ENCODE peak calls at places on chromosomes 7 and 10, in eight cellular contexts. One of them, this sample, is unnamed.

GRCh38 chr10:114902151-114902550 is 35.8 kb upstream of the TRUB1 start:
- DNase-seq in CD8-positive, alpha-beta memory T cell: no peak
- DNase-seq in cardiac fibroblast: no peak
- DNase-seq in mammary epithelial cell: no peak
- DNase-seq in fibroblast of the aortic adventitia: peak
- DNase-seq in AG09309: peak
- DNase-seq in ovary: no peak
- DNase-seq in cardiac muscle cell: no peak
- DNase-seq in this sample: no peak

GRCh38 chr10:126387041-126387908 is 1.0 kb downstream of the ADAM12 start:
- DNase-seq in CD8-positive, alpha-beta memory T cell: peak
- DNase-seq in cardiac fibroblast: peak
- DNase-seq in mammary epithelial cell: peak
- DNase-seq in fibroblast of the aortic adventitia: peak
- DNase-seq in AG09309: peak
- DNase-seq in ovary: peak
- DNase-seq in cardiac muscle cell: peak
- DNase-seq in this sample: peak

GRCh38 chr10:63522129-63522687 is 1.0 kb downstream of the REEP3 start:
- DNase-seq in CD8-positive, alpha-beta memory T cell: no peak
- DNase-seq in cardiac fibroblast: peak
- DNase-seq in mammary epithelial cell: peak
- DNase-seq in fibroblast of the aortic adventitia: no peak
- DNase-seq in AG09309: no peak
- DNase-seq in ovary: no peak
- DNase-seq in cardiac muscle cell: no peak
- DNase-seq in this sample: peak

GRCh38 chr7:43904533-43905208 is 1.7 kb downstream of the URGCP start:
- DNase-seq in CD8-positive, alpha-beta memory T cell: no peak
- DNase-seq in cardiac fibroblast: peak
- DNase-seq in mammary epithelial cell: peak
- DNase-seq in fibroblast of the aortic adventitia: peak
- DNase-seq in AG09309: no peak
- DNase-seq in ovary: no peak
- DNase-seq in cardiac muscle cell: no peak
- DNase-seq in this sample: no peak

GRCh38 chr10:86658261-86658741 is 4.0 kb downstream of the OPN4 start:
- DNase-seq in CD8-positive, alpha-beta memory T cell: no peak
- DNase-seq in cardiac fibroblast: no peak
- DNase-seq in mammary epithelial cell: no peak
- DNase-seq in fibroblast of the aortic adventitia: no peak
- DNase-seq in AG09309: no peak
- DNase-seq in ovary: peak
- DNase-seq in cardiac muscle cell: no peak
- DNase-seq in this sample: no peak

GRCh38 chr10:59536151-59536550 is 173.5 kb downstream of the SLC16A9 start:
- DNase-seq in CD8-positive, alpha-beta memory T cell: no peak
- DNase-seq in cardiac fibroblast: peak
- DNase-seq in mammary epithelial cell: peak
- DNase-seq in fibroblast of the aortic adventitia: peak
- DNase-seq in AG09309: peak
- DNase-seq in ovary: no peak
- DNase-seq in cardiac muscle cell: no peak
- DNase-seq in this sample: peak

GRCh38 chr7:42572561-42572960 is 335.6 kb upstream of the GLI3 start:
- DNase-seq in CD8-positive, alpha-beta memory T cell: no peak
- DNase-seq in cardiac fibroblast: no peak
- DNase-seq in mammary epithelial cell: no peak
- DNase-seq in fibroblast of the aortic adventitia: no peak
- DNase-seq in AG09309: no peak
- DNase-seq in ovary: no peak
- DNase-seq in cardiac muscle cell: no peak
- DNase-seq in this sample: no peak

GRCh38 chr7:138388673-138389491 is 71.2 kb upstream of the TRIM24 start:
- DNase-seq in CD8-positive, alpha-beta memory T cell: no peak
- DNase-seq in cardiac fibroblast: peak
- DNase-seq in mammary epithelial cell: peak
- DNase-seq in fibroblast of the aortic adventitia: no peak
- DNase-seq in AG09309: no peak
- DNase-seq in ovary: no peak
- DNase-seq in cardiac muscle cell: no peak
- DNase-seq in this sample: no peak

GRCh38 chr7:27066148-27066547 is 29.7 kb downstream of the HOXA1 start:
- DNase-seq in CD8-positive, alpha-beta memory T cell: no peak
- DNase-seq in cardiac fibroblast: no peak
- DNase-seq in mammary epithelial cell: peak
- DNase-seq in fibroblast of the aortic adventitia: peak
- DNase-seq in AG09309: peak
- DNase-seq in ovary: no peak
- DNase-seq in cardiac muscle cell: no peak
- DNase-seq in this sample: peak

GRCh38 chr10:78852856-78853255 is 215.9 kb upstream of the ZMIZ1 start:
- DNase-seq in CD8-positive, alpha-beta memory T cell: no peak
- DNase-seq in cardiac fibroblast: peak
- DNase-seq in mammary epithelial cell: no peak
- DNase-seq in fibroblast of the aortic adventitia: peak
- DNase-seq in AG09309: no peak
- DNase-seq in ovary: no peak
- DNase-seq in cardiac muscle cell: no peak
- DNase-seq in this sample: peak

GRCh38 chr7:151271699-151272355 is 23.3 kb upstream of the SMARCD3 start:
- DNase-seq in CD8-positive, alpha-beta memory T cell: no peak
- DNase-seq in cardiac fibroblast: peak
- DNase-seq in mammary epithelial cell: no peak
- DNase-seq in fibroblast of the aortic adventitia: peak
- DNase-seq in AG09309: no peak
- DNase-seq in ovary: no peak
- DNase-seq in cardiac muscle cell: no peak
- DNase-seq in this sample: peak

GRCh38 chr10:101578192-101578591 is 9.9 kb downstream of the POLL start:
- DNase-seq in CD8-positive, alpha-beta memory T cell: no peak
- DNase-seq in cardiac fibroblast: no peak
- DNase-seq in mammary epithelial cell: no peak
- DNase-seq in fibroblast of the aortic adventitia: no peak
- DNase-seq in AG09309: no peak
- DNase-seq in ovary: no peak
- DNase-seq in cardiac muscle cell: no peak
- DNase-seq in this sample: no peak

GRCh38 chr10:88800152-88801125 is 2.1 kb upstream of the LIPM start:
- DNase-seq in CD8-positive, alpha-beta memory T cell: no peak
- DNase-seq in cardiac fibroblast: peak
- DNase-seq in mammary epithelial cell: peak
- DNase-seq in fibroblast of the aortic adventitia: peak
- DNase-seq in AG09309: peak
- DNase-seq in ovary: no peak
- DNase-seq in cardiac muscle cell: peak
- DNase-seq in this sample: peak

GRCh38 chr10:73857446-73857845 is 16.9 kb downstream of the CAMK2G start:
- DNase-seq in CD8-positive, alpha-beta memory T cell: no peak
- DNase-seq in cardiac fibroblast: no peak
- DNase-seq in mammary epithelial cell: peak
- DNase-seq in fibroblast of the aortic adventitia: no peak
- DNase-seq in AG09309: no peak
- DNase-seq in ovary: no peak
- DNase-seq in cardiac muscle cell: no peak
- DNase-seq in this sample: no peak

GRCh38 chr7:131502810-131503545 is 53.5 kb downstream of the PODXL start:
- DNase-seq in CD8-positive, alpha-beta memory T cell: no peak
- DNase-seq in cardiac fibroblast: peak
- DNase-seq in mammary epithelial cell: no peak
- DNase-seq in fibroblast of the aortic adventitia: peak
- DNase-seq in AG09309: no peak
- DNase-seq in ovary: peak
- DNase-seq in cardiac muscle cell: peak
- DNase-seq in this sample: peak

GRCh38 chr10:72564596-72564995 is 61.3 kb downstream of the MICU1 start:
- DNase-seq in CD8-positive, alpha-beta memory T cell: no peak
- DNase-seq in cardiac fibroblast: peak
- DNase-seq in mammary epithelial cell: peak
- DNase-seq in fibroblast of the aortic adventitia: peak
- DNase-seq in AG09309: peak
- DNase-seq in ovary: no peak
- DNase-seq in cardiac muscle cell: no peak
- DNase-seq in this sample: peak

DNA sequence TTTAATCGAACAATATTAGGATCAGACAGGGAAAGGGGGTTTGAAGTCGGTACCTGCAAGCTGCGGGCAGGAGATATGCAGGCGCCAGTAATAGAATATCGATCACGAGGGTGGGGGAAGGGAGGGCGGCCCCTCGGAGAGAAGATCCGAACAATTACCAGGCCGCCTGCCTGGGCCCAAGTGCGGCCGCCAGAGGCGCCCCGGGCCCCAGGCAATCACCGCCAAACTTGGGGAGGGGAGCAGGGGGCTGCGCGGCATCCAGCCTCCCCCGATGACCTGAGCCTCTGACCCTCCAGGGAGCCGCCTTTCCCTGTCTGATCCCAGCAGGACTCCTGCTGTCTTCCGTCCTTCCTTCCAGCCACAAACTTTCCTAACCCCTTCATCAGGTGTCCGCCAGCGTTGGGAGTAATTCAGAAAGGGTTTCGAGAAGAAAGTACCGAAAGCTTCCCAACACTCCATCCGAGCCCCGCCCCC is 1.1 kb downstream of the NKX1-2 start:
- DNase-seq in CD8-positive, alpha-beta memory T cell: no peak
- DNase-seq in cardiac fibroblast: no peak
- DNase-seq in mammary epithelial cell: no peak
- DNase-seq in fibroblast of the aortic adventitia: no peak
- DNase-seq in AG09309: no peak
- DNase-seq in ovary: no peak
- DNase-seq in cardiac muscle cell: no peak
- DNase-seq in this sample: no peak
- H3K4me3 ChIP-seq in CD8-positive, alpha-beta memory T cell: no peak
- H3K4me3 ChIP-seq in cardiac fibroblast: no peak
- H3K4me3 ChIP-seq in mammary epithelial cell: peak
- H3K4me3 ChIP-seq in fibroblast of the aortic adventitia: no peak
- H3K4me3 ChIP-seq in AG09309: no peak
- H3K4me3 ChIP-seq in ovary: no peak
- H3K4me3 ChIP-seq in cardiac muscle cell: no peak
- H3K4me3 ChIP-seq in this sample: no peak

DNA sequence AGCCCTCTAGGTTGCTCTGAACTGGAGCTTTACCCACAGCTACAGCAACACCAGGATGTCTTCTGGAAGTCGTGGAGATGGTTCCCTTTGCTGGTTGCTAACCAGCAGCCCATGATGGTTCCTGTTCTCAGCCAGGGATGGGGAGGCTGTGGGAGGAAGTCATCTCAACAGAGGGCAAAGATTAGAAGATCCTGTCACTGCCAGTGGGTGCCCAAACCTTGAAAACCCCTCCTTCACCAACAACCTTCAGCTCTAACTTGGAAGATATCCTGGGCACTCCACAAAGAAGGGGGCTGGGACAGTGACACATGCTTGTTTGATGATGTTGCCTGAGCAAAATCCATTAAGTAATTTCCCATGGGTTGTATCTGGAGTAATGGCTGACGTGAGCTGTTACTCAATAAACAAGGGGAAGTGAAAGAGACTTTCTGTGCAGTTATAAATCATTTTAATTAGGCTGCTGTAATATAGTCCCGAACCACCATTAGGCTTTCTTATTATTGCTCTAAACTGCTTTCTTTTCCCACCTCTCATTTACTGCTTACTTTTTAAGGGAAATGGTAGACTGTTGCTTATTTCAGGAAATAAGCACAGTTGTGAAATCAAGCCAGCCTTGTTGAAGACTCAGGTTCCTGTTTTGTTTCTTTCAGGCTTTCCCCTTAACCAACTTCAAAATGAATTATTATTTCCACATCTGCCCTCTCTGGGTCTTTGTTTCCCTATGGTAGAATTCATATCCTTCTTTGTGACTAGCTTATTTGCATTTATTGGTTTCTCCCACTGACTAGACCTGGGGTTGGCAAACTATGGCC is 124.8 kb downstream of the PPP1R17 start:
- DNase-seq in CD8-positive, alpha-beta memory T cell: no peak
- DNase-seq in cardiac fibroblast: peak
- DNase-seq in mammary epithelial cell: no peak
- DNase-seq in fibroblast of the aortic adventitia: peak
- DNase-seq in AG09309: peak
- DNase-seq in ovary: no peak
- DNase-seq in cardiac muscle cell: no peak
- DNase-seq in this sample: peak
- H3K4me3 ChIP-seq in CD8-positive, alpha-beta memory T cell: no peak
- H3K4me3 ChIP-seq in cardiac fibroblast: no peak
- H3K4me3 ChIP-seq in mammary epithelial cell: no peak
- H3K4me3 ChIP-seq in fibroblast of the aortic adventitia: no peak
- H3K4me3 ChIP-seq in AG09309: no peak
- H3K4me3 ChIP-seq in ovary: no peak
- H3K4me3 ChIP-seq in cardiac muscle cell: no peak
- H3K4me3 ChIP-seq in this sample: no peak

DNA sequence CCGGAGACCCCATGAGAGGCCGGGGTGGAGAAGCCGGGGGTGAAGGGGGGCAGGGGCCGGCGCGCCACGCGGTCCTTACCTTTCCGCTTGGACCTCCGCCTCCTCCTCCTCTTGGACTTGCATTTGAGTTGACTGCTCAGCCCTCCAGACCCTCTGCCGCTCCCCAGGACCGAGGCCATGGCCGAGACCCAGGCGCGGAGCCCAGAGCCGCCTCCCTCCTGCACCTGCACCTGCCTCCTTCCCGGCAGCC is 428 bp downstream of the ADARB2 start:
- DNase-seq in CD8-positive, alpha-beta memory T cell: no peak
- DNase-seq in cardiac fibroblast: no peak
- DNase-seq in mammary epithelial cell: no peak
- DNase-seq in fibroblast of the aortic adventitia: no peak
- DNase-seq in AG09309: no peak
- DNase-seq in ovary: no peak
- DNase-seq in cardiac muscle cell: no peak
- DNase-seq in this sample: no peak
- H3K4me3 ChIP-seq in CD8-positive, alpha-beta memory T cell: no peak
- H3K4me3 ChIP-seq in cardiac fibroblast: no peak
- H3K4me3 ChIP-seq in mammary epithelial cell: no peak
- H3K4me3 ChIP-seq in fibroblast of the aortic adventitia: no peak
- H3K4me3 ChIP-seq in AG09309: no peak
- H3K4me3 ChIP-seq in ovary: no peak
- H3K4me3 ChIP-seq in cardiac muscle cell: peak
- H3K4me3 ChIP-seq in this sample: no peak

GRCh38 chr7:101863598-101863997 is 46.2 kb downstream of the CUX1 start:
- DNase-seq in CD8-positive, alpha-beta memory T cell: no peak
- DNase-seq in cardiac fibroblast: no peak
- DNase-seq in mammary epithelial cell: no peak
- DNase-seq in fibroblast of the aortic adventitia: no peak
- DNase-seq in AG09309: no peak
- DNase-seq in ovary: no peak
- DNase-seq in cardiac muscle cell: no peak
- DNase-seq in this sample: no peak

GRCh38 chr7:101866328-101866727 is 48.9 kb downstream of the CUX1 start:
- DNase-seq in CD8-positive, alpha-beta memory T cell: no peak
- DNase-seq in cardiac fibroblast: no peak
- DNase-seq in mammary epithelial cell: no peak
- DNase-seq in fibroblast of the aortic adventitia: no peak
- DNase-seq in AG09309: no peak
- DNase-seq in ovary: no peak
- DNase-seq in cardiac muscle cell: no peak
- DNase-seq in this sample: no peak

GRCh38 chr7:101864039-101864438 is 46.6 kb downstream of the CUX1 start:
- DNase-seq in CD8-positive, alpha-beta memory T cell: no peak
- DNase-seq in cardiac fibroblast: no peak
- DNase-seq in mammary epithelial cell: no peak
- DNase-seq in fibroblast of the aortic adventitia: no peak
- DNase-seq in AG09309: no peak
- DNase-seq in ovary: no peak
- DNase-seq in cardiac muscle cell: no peak
- DNase-seq in this sample: no peak

GRCh38 chr7:101867265-101867664 is 49.8 kb downstream of the CUX1 start:
- DNase-seq in CD8-positive, alpha-beta memory T cell: no peak
- DNase-seq in cardiac fibroblast: no peak
- DNase-seq in mammary epithelial cell: no peak
- DNase-seq in fibroblast of the aortic adventitia: no peak
- DNase-seq in AG09309: no peak
- DNase-seq in ovary: no peak
- DNase-seq in cardiac muscle cell: no peak
- DNase-seq in this sample: no peak

GRCh38 chr7:101865031-101865824 is 47.8 kb downstream of the CUX1 start:
- DNase-seq in CD8-positive, alpha-beta memory T cell: no peak
- DNase-seq in cardiac fibroblast: no peak
- DNase-seq in mammary epithelial cell: no peak
- DNase-seq in fibroblast of the aortic adventitia: no peak
- DNase-seq in AG09309: no peak
- DNase-seq in ovary: no peak
- DNase-seq in cardiac muscle cell: no peak
- DNase-seq in this sample: no peak
- H3K4me3 ChIP-seq in CD8-positive, alpha-beta memory T cell: no peak
- H3K4me3 ChIP-seq in cardiac fibroblast: no peak
- H3K4me3 ChIP-seq in mammary epithelial cell: no peak
- H3K4me3 ChIP-seq in fibroblast of the aortic adventitia: no peak
- H3K4me3 ChIP-seq in AG09309: no peak
- H3K4me3 ChIP-seq in ovary: no peak
- H3K4me3 ChIP-seq in cardiac muscle cell: no peak
- H3K4me3 ChIP-seq in this sample: no peak

This sample was measured in fibroblast of pulmonary artery.